ENCODE peak calls at places on chromosome 22, in five cellular contexts. I is astrocyte, F is A549, R is AG04449, A is hepatocyte. K is an unnamed sample.

GRCh38 chr22:45731798-45732495 is 60.3 kb downstream of the ATXN10 start:
- DNase-seq in I (peak), F (peak), R (no peak), A (peak), K (no peak)

GRCh38 chr22:42329504-42329903 is 59.1 kb upstream of the TCF20 start:
- DNase-seq in I (no peak), F (no peak), R (no peak), A (no peak), K (no peak)

GRCh38 chr22:31945478-31945815 is 1.1 kb downstream of the YWHAH start:
- DNase-seq in I (no peak), F (no peak), R (no peak), A (no peak), K (no peak)

GRCh38 chr22:25212337-25212736 is 7.1 kb upstream of the CRYBB2 start:
- DNase-seq in I (no peak), F (no peak), R (no peak), A (no peak), K (no peak)

GRCh38 chr22:43731986-43732385 is 80.1 kb downstream of the EFCAB6 start:
- DNase-seq in I (no peak), F (no peak), R (no peak), A (no peak), K (no peak)

GRCh38 chr22:49815641-49816071 is 12.0 kb downstream of the BRD1 start:
- DNase-seq in I (peak), F (no peak), R (no peak), A (no peak), K (no peak)

GRCh38 chr22:41380993-41381328 is 781 bp upstream of the TEF start:
- DNase-seq in I (peak), F (peak), R (peak), A (peak), K (no peak)

GRCh38 chr22:49212466-49212865 is 615.2 kb downstream of the BRD1 start:
- DNase-seq in I (no peak), F (no peak), R (no peak), A (no peak), K (peak)

GRCh38 chr22:49507607-49508292 is 319.9 kb downstream of the BRD1 start:
- DNase-seq in I (no peak), F (no peak), R (no peak), A (no peak), K (peak)

GRCh38 chr22:49749227-49749626 is 78.4 kb downstream of the BRD1 start:
- DNase-seq in I (no peak), F (no peak), R (no peak), A (no peak), K (no peak)

GRCh38 chr22:43308451-43309235 is 34.5 kb downstream of the SCUBE1 start:
- DNase-seq in I (no peak), F (no peak), R (no peak), A (no peak), K (no peak)

GRCh38 chr22:25485626-25486545 is 78.6 kb upstream of the GRK3 start:
- DNase-seq in I (no peak), F (no peak), R (no peak), A (no peak), K (no peak)

GRCh38 chr22:31496735-31497146 is 405 bp downstream of the SFI1 start:
- DNase-seq in I (no peak), F (no peak), R (no peak), A (peak), K (no peak)

GRCh38 chr22:23054531-23055257 is 15.6 kb upstream of the GNAZ start:
- DNase-seq in I (no peak), F (no peak), R (no peak), A (peak), K (no peak)

GRCh38 chr22:42937164-42937854 is 77.6 kb downstream of the PACSIN2 start:
- DNase-seq in I (peak), F (peak), R (peak), A (peak), K (peak)

GRCh38 chr22:40204331-40205116 is 26.8 kb downstream of the TNRC6B start:
- DNase-seq in I (peak), F (no peak), R (peak), A (no peak), K (no peak)

GRCh38 chr22:32204856-32205722 is at the start of gene RFPL2:
- DNase-seq in I (peak), F (peak), R (no peak), A (peak), K (no peak)

GRCh38 chr22:49686495-49687219 is 141.0 kb downstream of the BRD1 start:
- DNase-seq in I (no peak), F (no peak), R (no peak), A (no peak), K (no peak)

GRCh38 chr22:44668190-44668885 is 33.7 kb upstream of the PRR5 start:
- DNase-seq in I (no peak), F (no peak), R (no peak), A (peak), K (no peak)

GRCh38 chr22:22558972-22559603 is at the start of gene PRAME:
- DNase-seq in I (no peak), F (peak), R (no peak), A (peak), K (no peak)

GRCh38 chr22:23251445-23252093 is 71.3 kb downstream of the BCR start:
- DNase-seq in I (peak), F (peak), R (no peak), A (peak), K (no peak)

GRCh38 chr22:41367680-41368542 is 13.8 kb upstream of the TEF start:
- DNase-seq in I (peak), F (no peak), R (no peak), A (peak), K (no peak)

GRCh38 chr22:43879901-43880742 is 11.7 kb downstream of the PNPLA5 start:
- DNase-seq in I (no peak), F (no peak), R (no peak), A (no peak), K (no peak)

GRCh38 chr22:49192180-49192856 is 635.4 kb downstream of the BRD1 start:
- DNase-seq in I (no peak), F (no peak), R (no peak), A (no peak), K (no peak)

GRCh38 chr22:42397332-42398246 is 34.6 kb downstream of the NFAM1 start:
- DNase-seq in I (no peak), F (no peak), R (no peak), A (no peak), K (no peak)

GRCh38 chr22:21837184-21837979 is 30.1 kb downstream of the MAPK1 start:
- DNase-seq in I (peak), F (peak), R (peak), A (peak), K (peak)

GRCh38 chr22:41919357-41920224 is 4.7 kb upstream of the SHISA8 start:
- DNase-seq in I (no peak), F (no peak), R (no peak), A (peak), K (peak)

DNA sequence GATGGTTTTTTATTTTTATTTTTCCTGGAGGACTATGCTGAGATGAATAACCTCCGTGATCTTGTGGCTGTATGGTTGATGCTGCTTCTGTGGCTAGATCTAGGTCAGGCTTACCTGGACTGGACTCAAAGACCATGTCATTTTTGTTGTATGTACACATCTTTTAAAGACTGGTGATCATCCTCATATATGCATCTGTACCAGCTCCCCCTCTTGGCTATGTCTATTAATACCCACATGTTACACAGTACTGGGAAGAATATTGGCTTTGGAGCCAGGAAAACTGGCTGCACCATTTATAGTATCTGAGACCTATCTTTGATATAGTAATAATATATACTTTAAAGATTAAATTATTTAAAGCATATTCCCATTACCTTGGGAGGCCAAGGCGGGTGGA is 18.4 kb upstream of the PITPNB start:
- DNase-seq in I (no peak), F (no peak), R (no peak), A (no peak), K (no peak)
- TF ChIP-seq CTCF in I (no peak), F (no peak), R (no peak), A (no peak), K (no peak)

DNA sequence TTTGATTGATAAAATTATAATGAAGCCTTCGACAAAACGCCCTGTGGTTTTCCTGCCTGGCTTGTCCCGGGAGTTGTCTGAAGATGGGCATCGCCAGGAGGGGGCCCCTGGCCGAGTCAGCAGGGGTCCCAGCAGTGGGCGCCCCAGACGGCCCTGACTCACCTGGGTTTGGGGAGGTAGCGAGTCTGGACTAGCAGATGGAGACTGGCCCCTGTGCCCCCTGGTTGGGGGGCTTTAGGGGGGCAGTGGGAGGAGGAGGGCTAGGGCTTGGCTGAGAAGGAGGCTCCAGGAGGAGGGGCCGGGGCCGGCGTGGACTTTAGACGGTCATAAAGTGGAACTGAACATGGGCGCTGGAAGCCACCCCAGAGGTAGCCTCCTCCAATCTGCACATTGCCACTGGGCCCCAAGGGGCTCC is 410 bp upstream of the LIF start:
- DNase-seq in I (no peak), F (no peak), R (no peak), A (peak), K (no peak)
- H3K4me3 ChIP-seq in I (peak), F (no peak), R (peak), A (peak), K (peak)

GRCh38 chr22:27086080-27086479 is 428.7 kb downstream of the MIAT start:
- DNase-seq in I (no peak), F (no peak), R (no peak), A (no peak), K (no peak)

GRCh38 chr22:27090595-27090994 is 433.2 kb downstream of the MIAT start:
- DNase-seq in I (no peak), F (no peak), R (no peak), A (no peak), K (no peak)

GRCh38 chr22:27089303-27089702 is 431.9 kb downstream of the MIAT start:
- DNase-seq in I (no peak), F (no peak), R (no peak), A (no peak), K (no peak)

GRCh38 chr22:27086728-27087450 is 429.5 kb downstream of the MIAT start:
- DNase-seq in I (no peak), F (no peak), R (no peak), A (no peak), K (no peak)

GRCh38 chr22:27088026-27088425 is 430.6 kb downstream of the MIAT start:
- DNase-seq in I (peak), F (no peak), R (peak), A (no peak), K (no peak)
- TF ChIP-seq CTCF in I (no peak), F (no peak), R (no peak), A (no peak), K (no peak)

DNA sequence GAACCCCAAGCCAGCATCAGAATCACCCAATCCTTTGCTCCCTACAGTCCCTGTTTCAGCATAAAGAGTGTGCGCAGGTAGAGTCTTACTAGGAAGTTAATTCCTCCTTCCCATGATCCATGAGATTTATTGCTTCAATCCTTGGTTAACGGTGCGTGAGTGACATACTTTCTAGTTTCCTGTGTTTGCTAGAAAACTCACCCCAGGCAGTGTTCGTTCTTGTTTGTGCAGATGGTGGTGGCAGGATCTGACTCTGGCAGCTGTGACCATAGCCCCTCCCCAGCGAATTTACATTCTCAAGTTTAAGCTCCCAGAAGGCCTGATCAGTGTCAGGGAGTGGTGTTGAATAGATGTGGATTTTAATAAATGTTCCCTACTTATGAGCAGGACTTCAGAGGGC is 106.7 kb upstream of the CCT8L2 start:
- DNase-seq in I (no peak), F (no peak), R (no peak), A (no peak), K (no peak)
- H3K4me3 ChIP-seq in I (no peak), F (no peak), R (no peak), A (no peak), K (no peak)

DNA sequence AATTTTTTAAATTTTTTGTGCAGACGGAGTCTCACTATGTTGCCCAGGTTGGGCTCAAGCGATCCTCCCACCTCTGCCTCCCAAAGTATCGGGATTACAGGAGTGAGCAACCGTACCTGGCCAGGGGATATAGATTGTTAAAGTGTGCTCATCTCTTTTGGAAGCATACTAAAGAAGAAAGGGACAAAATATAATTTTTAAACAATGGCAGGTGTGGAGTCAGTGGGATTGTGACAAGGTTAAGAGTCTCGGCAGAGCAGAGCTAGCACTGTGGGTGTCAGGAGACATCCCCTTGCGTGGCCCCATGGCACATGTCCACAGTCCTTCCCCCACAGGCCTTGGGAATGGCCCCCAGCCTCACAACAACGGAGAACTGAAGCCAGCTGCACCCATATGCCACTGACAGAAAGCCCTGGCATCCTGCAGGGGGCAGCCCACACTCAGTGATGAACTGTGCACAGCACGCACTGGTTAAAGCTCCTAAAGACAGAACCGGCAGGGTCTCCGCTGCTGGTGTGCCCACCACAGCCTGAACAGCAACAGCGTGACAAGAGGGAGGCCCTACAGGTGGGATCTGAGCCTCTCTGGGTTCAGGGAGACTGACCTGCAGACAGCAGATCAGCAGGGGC is 29.9 kb downstream of the SERPIND1 start:
- DNase-seq in I (no peak), F (peak), R (no peak), A (peak), K (no peak)
- TF ChIP-seq CTCF in I (peak), F (peak), R (peak), A (peak), K (no peak)

DNA sequence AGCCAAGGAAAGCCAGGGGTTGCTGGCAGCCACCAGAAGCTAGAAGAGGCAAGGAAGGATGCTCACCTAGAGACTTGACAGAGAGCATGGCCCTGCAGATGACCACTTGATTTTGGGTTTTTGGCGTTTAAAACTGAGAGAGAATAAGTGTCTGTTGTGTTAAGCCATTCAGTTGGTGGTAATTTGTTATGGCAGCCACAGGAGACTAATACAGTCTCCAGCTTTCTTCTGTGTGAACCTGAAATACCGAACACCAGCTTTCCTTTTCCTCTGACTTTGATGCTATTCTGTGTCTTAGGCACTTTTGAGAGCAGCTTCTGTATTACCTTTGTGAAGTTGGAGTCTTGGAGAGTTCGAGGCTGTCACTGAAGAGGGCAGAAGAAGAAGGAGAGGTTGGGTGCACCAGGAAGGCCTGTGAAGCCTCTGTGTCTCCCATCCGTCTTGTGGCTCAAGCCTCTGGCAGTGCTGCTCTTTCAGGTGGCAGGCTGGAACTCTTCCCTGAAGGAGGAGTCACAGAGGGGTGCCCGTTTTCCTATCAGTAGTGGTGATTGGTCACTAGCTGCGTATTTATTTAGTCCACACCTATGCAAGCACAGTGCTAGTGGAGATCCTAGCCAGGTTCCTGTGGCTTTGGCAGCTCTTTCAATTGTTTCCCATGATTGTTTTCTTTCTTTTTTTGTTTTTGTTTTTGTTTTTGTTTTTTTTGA is 2.5 kb downstream of the TBC1D22A start:
- DNase-seq in I (no peak), F (no peak), R (no peak), A (no peak), K (no peak)
- H3K4me3 ChIP-seq in I (no peak), F (no peak), R (no peak), A (no peak), K (no peak)

GRCh38 chr22:36334081-36334831 is 53.5 kb downstream of the MYH9 start:
- DNase-seq in I (no peak), F (peak), R (no peak), A (no peak), K (no peak)
- TF ChIP-seq CTCF in I (no peak), F (no peak), R (peak), A (peak), K (no peak)

DNA sequence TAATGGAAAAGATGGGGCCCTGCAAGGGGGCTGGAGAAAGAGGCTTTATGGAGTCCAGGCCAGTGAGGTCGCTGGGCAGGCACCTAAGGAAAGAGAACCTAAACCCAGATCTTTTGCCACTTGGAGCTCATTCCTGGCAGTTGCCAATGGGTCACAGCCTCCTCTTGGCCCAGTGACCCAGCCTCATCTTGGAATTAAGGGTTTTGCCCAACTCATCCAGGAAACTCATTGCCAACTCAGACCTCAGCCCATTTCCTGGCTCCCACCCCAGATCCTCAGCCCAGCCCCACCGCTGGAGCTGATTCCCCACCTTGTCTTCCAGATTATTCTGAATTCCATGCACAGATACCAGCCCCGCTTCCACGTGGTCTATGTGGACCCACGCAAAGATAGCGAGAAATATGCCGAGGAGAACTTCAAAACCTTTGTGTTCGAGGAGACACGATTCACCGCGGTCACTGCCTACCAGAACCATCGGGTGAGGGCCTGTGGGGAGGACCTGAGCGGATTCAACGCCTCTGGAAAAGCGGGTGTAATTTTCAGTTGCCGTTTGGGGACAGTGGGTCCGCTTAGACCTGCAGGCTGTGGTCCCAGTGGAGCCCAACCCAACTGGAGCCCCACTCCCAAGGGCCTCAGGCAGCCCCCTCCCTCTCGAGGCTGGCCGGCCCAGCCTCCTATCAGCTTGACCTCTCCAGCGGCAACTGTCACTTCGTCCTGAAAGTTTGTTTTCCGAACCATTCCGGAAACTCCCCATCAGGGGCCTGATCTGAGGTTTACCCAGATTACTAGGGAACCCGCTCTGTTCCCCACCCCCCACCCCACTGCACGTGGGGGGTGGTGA is 4.3 kb downstream of the TBX1 start:
- DNase-seq in I (no peak), F (no peak), R (no peak), A (no peak), K (no peak)
- H3K4me3 ChIP-seq in I (no peak), F (no peak), R (no peak), A (no peak), K (no peak)